ENCODE peak calls at places on chromosome X, in eight cellular contexts. P, O, Q, C, S, W, B and D are unnamed samples.

GRCh38 chrX:11421816-11422528 is 128.8 kb downstream of the AMELX start:
- DNase-seq in P (no peak), O (no peak), Q (no peak), C (no peak), S (no peak), W (no peak), B (no peak), D (no peak)

GRCh38 chrX:112734250-112734649 is 54.5 kb upstream of the LHFPL1 start:
- DNase-seq in P (no peak), O (no peak), Q (peak; percentile 41), C (no peak), S (no peak), W (no peak), B (no peak), D (no peak)

GRCh38 chrX:11600578-11600977 is 65.1 kb downstream of the ARHGAP6 start:
- DNase-seq in P (no peak), O (no peak), Q (no peak), C (no peak), S (no peak), W (no peak), B (no peak), D (no peak)

GRCh38 chrX:129925305-129926092 is 19.5 kb downstream of the UTP14A start:
- DNase-seq in P (peak; percentile 83), O (peak; percentile 76), Q (peak; percentile 76), C (peak; percentile 82), S (peak; percentile 69), W (peak; percentile 60), B (peak; percentile 64), D (peak; percentile 68)

GRCh38 chrX:94107981-94108380 is 434.0 kb downstream of the FAM133A start:
- DNase-seq in P (no peak), O (no peak), Q (peak; percentile 0), C (peak; percentile 6), S (no peak), W (no peak), B (no peak), D (no peak)

GRCh38 chrX:148024425-148025148 is 43.5 kb downstream of the FMR1NB start:
- DNase-seq in P (no peak), O (no peak), Q (no peak), C (no peak), S (no peak), W (no peak), B (no peak), D (no peak)

GRCh38 chrX:147803948-147804347 is 107.8 kb upstream of the FMR1 start:
- DNase-seq in P (peak; percentile 30), O (no peak), Q (peak; percentile 27), C (peak; percentile 28), S (no peak), W (no peak), B (no peak), D (peak; percentile 4)

GRCh38 chrX:124098089-124098488 is 136.6 kb downstream of the STAG2 start:
- DNase-seq in P (peak; percentile 41), O (no peak), Q (peak; percentile 59), C (peak; percentile 49), S (no peak), W (no peak), B (no peak), D (peak; percentile 2)

GRCh38 chrX:151902813-151903591 is 9.7 kb upstream of the MAGEA4 start:
- DNase-seq in P (no peak), O (no peak), Q (peak; percentile 90), C (peak; percentile 71), S (peak; percentile 24), W (no peak), B (no peak), D (peak; percentile 67)

GRCh38 chrX:106331606-106332005 is 163.5 kb downstream of the PWWP3B start:
- DNase-seq in P (no peak), O (no peak), Q (no peak), C (no peak), S (no peak), W (no peak), B (no peak), D (no peak)

GRCh38 chrX:43878902-43879526 is 3.2 kb downstream of the MAOB start:
- DNase-seq in P (no peak), O (no peak), Q (no peak), C (no peak), S (no peak), W (no peak), B (no peak), D (peak; percentile 40)

GRCh38 chrX:25810202-25810601 is 327.9 kb upstream of the MAGEB18 start:
- DNase-seq in P (no peak), O (no peak), Q (peak; percentile 0), C (no peak), S (no peak), W (no peak), B (no peak), D (no peak)

GRCh38 chrX:17412692-17413091 is 37.7 kb downstream of the NHS start:
- DNase-seq in P (no peak), O (no peak), Q (peak; percentile 81), C (no peak), S (no peak), W (no peak), B (no peak), D (no peak)

GRCh38 chrX:134600714-134601113 is 57.6 kb downstream of the PLAC1 start:
- DNase-seq in P (no peak), O (no peak), Q (peak; percentile 62), C (no peak), S (no peak), W (no peak), B (no peak), D (no peak)

GRCh38 chrX:105307762-105308161 is 87.3 kb upstream of the TEX13A start:
- DNase-seq in P (no peak), O (no peak), Q (no peak), C (no peak), S (no peak), W (no peak), B (no peak), D (no peak)

GRCh38 chrX:30887721-30888120 is 1.3 kb downstream of the TAB3 start:
- DNase-seq in P (peak; percentile 48), O (no peak), Q (no peak), C (no peak), S (no peak), W (no peak), B (no peak), D (no peak)

GRCh38 chrX:133670394-133670793 is 255.1 kb upstream of the GPC4 start:
- DNase-seq in P (peak; percentile 22), O (no peak), Q (peak; percentile 43), C (peak; percentile 44), S (no peak), W (no peak), B (no peak), D (peak; percentile 25)

GRCh38 chrX:40116925-40117324 is 19.2 kb upstream of the BCOR start:
- DNase-seq in P (no peak), O (no peak), Q (no peak), C (no peak), S (no peak), W (no peak), B (no peak), D (no peak)

GRCh38 chrX:40122487-40122886 is 24.7 kb upstream of the BCOR start:
- DNase-seq in P (no peak), O (no peak), Q (no peak), C (no peak), S (no peak), W (no peak), B (no peak), D (no peak)

GRCh38 chrX:40117715-40118285 is 20.0 kb upstream of the BCOR start:
- DNase-seq in P (no peak), O (no peak), Q (no peak), C (no peak), S (no peak), W (no peak), B (no peak), D (no peak)

GRCh38 chrX:40120838-40121580 is 23.3 kb upstream of the BCOR start:
- DNase-seq in P (no peak), O (no peak), Q (no peak), C (no peak), S (no peak), W (no peak), B (no peak), D (no peak)

DNA sequence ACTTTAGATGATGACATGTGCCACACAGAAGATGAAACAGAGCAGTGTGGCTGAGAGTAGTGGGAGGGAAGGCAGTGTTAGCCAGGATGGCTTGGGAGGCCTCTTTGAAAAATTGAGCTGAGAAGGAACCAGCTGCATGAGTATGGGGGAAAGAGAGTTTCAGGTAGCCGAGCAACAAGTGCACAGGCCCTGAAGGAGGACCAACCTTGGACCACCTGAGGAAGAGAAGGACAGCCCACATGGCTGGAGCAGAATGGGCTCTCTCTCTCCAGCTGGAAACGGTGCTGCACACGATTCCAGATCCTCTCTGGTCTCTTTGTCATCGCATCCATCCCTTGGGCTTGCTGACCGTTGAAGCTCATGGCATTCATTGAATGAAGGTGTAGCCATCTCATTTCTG is 23.9 kb upstream of the BCOR start:
- DNase-seq in P (no peak), O (no peak), Q (no peak), C (no peak), S (no peak), W (no peak), B (no peak), D (no peak)
- H3K4me1 ChIP-seq in P (no peaks in the 10 kb centered on the region), O (no peaks in the 10 kb centered on the region), Q (no peaks in the 10 kb centered on the region), C (no peaks in the 10 kb centered on the region), S (no peaks in the 10 kb centered on the region), W (no peaks in the 10 kb centered on the region), B (no peaks in the 10 kb centered on the region), D (no peaks in the 10 kb centered on the region)

DNA sequence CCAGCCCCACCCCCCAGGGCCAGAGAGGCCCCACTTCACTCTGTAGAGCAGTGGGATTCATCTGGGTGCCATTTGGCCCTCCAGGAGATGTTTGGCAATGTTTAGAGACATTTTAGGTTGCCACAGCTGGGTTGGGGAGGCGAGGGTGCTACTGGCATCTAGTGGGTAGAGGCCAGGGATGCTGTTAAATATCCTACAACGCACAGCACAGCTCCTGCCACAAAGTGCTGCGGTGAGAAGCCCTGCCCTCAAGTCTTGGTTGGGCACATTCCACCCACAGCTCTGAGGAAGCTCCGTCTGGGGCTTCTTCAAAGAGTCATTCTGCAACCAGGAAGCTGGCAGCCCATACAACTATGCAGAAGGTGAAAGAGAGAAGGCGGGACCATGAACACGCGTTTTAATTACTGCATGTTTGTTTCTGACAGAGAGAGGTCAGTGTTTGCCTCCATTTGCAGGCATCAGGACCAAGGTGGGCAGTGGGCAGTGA is 48.1 kb upstream of the FAM9C start:
- DNase-seq in P (peak; percentile 91), O (peak; percentile 72), Q (no peak), C (no peak), S (peak; percentile 28), W (peak; percentile 69), B (peak; percentile 74), D (peak; percentile 52)
- H3K4me1 ChIP-seq in P (peaks cover 87% of the 10 kb centered on the region), O (peaks cover 93% of the 10 kb centered on the region), Q (peaks cover 8% of the 10 kb centered on the region), C (peaks cover 35% of the 10 kb centered on the region), S (peaks cover 63% of the 10 kb centered on the region), W (peaks cover 55% of the 10 kb centered on the region), B (peaks cover 19% of the 10 kb centered on the region), D (peaks cover 4% of the 10 kb centered on the region)

DNA sequence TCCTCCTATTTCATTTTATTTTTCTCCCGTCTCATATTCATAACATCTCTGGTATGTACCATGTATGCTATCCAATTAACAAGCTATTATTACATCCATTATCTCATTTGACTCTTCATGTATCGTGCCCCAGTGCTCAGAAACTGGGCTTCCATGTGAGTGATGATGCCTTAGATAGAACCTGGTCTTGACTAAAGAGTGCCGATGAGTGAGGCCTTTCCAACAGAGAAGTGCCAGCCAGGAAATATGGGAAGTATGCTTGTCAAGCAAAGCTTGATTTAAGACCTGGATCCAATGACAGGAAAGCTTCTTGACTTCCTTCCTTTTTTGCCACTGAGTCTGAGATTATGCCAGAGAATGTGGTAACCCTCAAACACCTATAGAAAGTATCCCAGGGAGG is 371.7 kb upstream of the FGF13 start:
- DNase-seq in P (no peak), O (no peak), Q (no peak), C (no peak), S (no peak), W (no peak), B (no peak), D (no peak)
- H3K4me1 ChIP-seq in P (no peaks in the 10 kb centered on the region), O (no peaks in the 10 kb centered on the region), Q (peaks cover 8% of the 10 kb centered on the region), C (no peaks in the 10 kb centered on the region), S (no peaks in the 10 kb centered on the region), W (no peaks in the 10 kb centered on the region), B (no peaks in the 10 kb centered on the region), D (no peaks in the 10 kb centered on the region)

GRCh38 chrX:884091-884490 is 253.5 kb downstream of the SHOX start:
- DNase-seq in P (no peak), O (no peak), Q (no peak), C (no peak), S (no peak), W (no peak), B (no peak), D (no peak)
- H3K4me1 ChIP-seq in P (no peaks in the 10 kb centered on the region), O (no peaks in the 10 kb centered on the region), Q (no peaks in the 10 kb centered on the region), C (no peaks in the 10 kb centered on the region), S (no peaks in the 10 kb centered on the region), W (no peaks in the 10 kb centered on the region), B (no peaks in the 10 kb centered on the region), D (no peaks in the 10 kb centered on the region)